ENCODE peak calls at places on chromosomes 1 and 21, in five cellular contexts. P is esophagus squamous epithelium, Z is astrocyte of the spinal cord, I is adrenal gland, Q is cardiac fibroblast. D is an unnamed sample.

GRCh38 chr1:224786533-224787249 is 142.8 kb upstream of the DNAH14 start:
- DNase-seq in P (no peak), Q (peak), Z (peak), I (no peak), D (peak)

GRCh38 chr21:44828362-44829056 is 10.6 kb upstream of the SUMO3 start:
- DNase-seq in P (no peak), I (no peak), Z (no peak), Q (no peak), D (no peak)

GRCh38 chr1:10033359-10033845 is 644 bp downstream of the UBE4B start:
- DNase-seq in P (no peak), I (peak), Q (peak), Z (peak), D (peak)

GRCh38 chr1:1290238-1290731 is 10.0 kb downstream of the SCNN1D start:
- DNase-seq in Q (no peak), I (peak), P (no peak), Z (peak), D (peak)

GRCh38 chr1:225653463-225654276 is 747 bp upstream of the ENAH start:
- DNase-seq in I (peak), P (no peak), Q (peak), Z (peak), D (peak)

GRCh38 chr1:20685099-20685662 is 24.0 kb upstream of the DDOST start:
- DNase-seq in Q (no peak), Z (no peak), P (no peak), I (peak), D (no peak)

GRCh38 chr1:244662604-244663003 is 9.7 kb downstream of the DESI2 start:
- DNase-seq in Z (no peak), P (no peak), Q (no peak), I (no peak), D (no peak)

GRCh38 chr1:223142795-223143759 is at the start of gene TLR5:
- DNase-seq in P (peak), I (peak), Z (peak), Q (peak), D (peak)

GRCh38 chr1:77534456-77534855 is 148.0 kb downstream of the ZZZ3 start:
- DNase-seq in I (no peak), Q (peak), P (no peak), Z (peak), D (peak)

GRCh38 chr1:237938553-237938952 is 47.8 kb upstream of the ZP4 start:
- DNase-seq in I (no peak), Q (no peak), Z (no peak), P (no peak), D (no peak)

GRCh38 chr1:86696522-86696921 is 7.9 kb upstream of the SH3GLB1 start:
- DNase-seq in Z (peak), I (no peak), P (no peak), Q (peak), D (no peak)

GRCh38 chr1:247681288-247681897 is 1.9 kb upstream of the OR13G1 start:
- DNase-seq in Z (peak), Q (peak), P (no peak), I (peak), D (peak)

GRCh38 chr1:24369199-24369598 is 44.4 kb downstream of the STPG1 start:
- DNase-seq in P (no peak), Z (peak), I (no peak), Q (peak), D (peak)

GRCh38 chr1:24705260-24706073 is 39.8 kb upstream of the CLIC4 start:
- DNase-seq in Z (peak), I (peak), P (no peak), Q (peak), D (peak)

GRCh38 chr1:36408479-36408878 is 10.8 kb upstream of the LSM10 start:
- DNase-seq in I (no peak), Z (peak), Q (no peak), P (no peak), D (peak)

DNA sequence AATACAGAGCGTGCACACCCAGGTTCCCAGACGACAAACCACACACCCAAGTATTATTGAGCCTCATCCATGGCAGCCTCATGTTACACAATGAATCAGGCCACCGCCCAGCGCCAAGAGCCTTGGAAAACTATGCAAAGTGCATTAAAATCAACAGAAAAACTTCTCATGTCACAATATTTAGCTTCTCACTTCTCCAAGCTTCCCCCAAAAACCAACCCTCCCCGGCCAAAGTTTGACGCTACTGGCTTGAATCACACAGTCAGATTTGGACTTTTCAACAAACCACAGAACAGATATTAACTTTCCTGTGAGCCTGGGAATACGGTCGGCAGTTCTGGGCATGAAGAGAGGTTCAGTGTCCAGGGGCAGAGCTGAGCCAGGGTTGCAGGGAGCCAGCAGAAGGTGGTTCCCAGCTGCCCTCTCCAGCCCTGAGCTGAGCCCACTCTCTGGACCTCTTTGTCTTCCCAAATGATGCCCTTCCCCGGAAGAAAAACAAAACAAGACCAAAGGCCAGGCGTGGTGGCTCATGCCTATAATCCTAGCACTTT is 71.1 kb downstream of the SETD4 start:
- DNase-seq in Z (peak), Q (no peak), P (no peak), I (no peak), D (peak)
- TF ChIP-seq CTCF in Z (no peak), Q (no peak), P (no peak), I (no peak), D (no peak)

GRCh38 chr21:42234026-42234425 is 15.1 kb downstream of the ABCG1 start:
- DNase-seq in P (no peak), Z (no peak), Q (no peak), I (no peak), D (no peak)
- H3K4me3 ChIP-seq in P (peak), Z (no peak), Q (no peak), I (no peak), D (no peak)

DNA sequence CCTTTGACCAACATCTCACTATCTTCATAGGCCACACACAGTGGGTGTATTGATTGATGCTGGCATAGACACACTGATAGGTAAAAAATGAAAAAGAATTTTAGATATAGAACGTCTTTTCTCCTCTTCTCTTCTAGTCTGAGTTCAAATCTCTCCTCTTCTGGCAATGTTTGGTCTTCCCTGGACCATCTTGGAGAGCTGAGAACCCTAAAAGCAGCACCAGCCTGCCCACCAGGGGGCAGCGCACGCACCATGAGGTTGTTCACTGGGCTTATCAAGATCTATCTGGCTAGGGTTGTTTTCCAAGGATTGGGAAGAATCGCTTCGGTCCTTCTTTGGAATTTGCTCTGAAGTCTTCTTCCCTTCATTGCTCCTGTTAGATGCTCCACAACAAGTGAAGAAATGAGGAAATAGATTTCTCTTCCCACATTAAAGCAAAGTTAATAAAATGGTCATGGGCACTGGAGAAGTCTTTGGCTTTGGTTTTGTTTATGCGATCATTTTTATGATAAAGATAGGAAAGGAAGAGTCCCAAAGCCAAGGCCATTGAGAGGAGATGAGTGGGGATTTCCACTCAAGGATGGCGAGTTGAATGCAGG is 104.0 kb upstream of the OLIG2 start:
- DNase-seq in Z (no peak), P (no peak), Q (peak), I (no peak), D (no peak)
- TF ChIP-seq CTCF in Z (peak), P (no peak), Q (peak), I (no peak), D (peak)

DNA sequence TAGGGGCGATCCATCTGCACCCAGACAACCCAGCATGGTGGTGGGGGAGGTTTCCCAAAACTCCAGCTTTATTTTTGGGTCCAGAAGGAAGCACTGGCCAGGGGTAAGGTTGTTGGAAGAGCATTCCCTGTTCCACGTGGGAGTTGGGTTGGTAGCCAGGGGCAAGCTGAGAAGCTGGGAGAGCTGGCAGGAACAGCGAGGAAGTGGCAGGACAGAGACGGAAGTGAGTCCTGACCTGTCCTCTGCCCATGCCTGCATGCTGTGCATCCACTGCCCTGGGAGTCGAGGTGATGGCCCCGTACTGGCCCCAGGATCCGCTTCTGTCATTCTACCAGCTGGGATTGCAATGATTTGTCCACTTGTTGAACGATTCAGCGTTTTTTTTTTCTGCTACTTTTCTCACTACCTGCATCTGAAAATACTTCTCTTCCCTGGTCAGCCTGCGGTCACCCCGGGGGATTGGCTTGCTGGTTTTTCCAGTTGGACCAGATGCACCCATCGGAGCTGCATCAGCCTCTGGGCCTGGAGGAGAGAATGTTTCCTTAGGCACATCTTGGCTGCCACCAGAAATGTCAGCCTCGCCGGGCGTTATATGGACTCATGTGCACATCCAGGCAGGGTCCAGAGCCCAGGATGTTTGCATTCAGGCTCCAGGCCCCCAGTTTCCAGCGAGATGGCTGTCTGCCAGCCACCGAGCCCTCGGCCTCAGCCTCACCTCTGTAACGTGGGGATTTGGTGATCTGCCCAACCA is 28.3 kb upstream of the TMPRSS2 start:
- DNase-seq in I (no peak), P (no peak), Q (no peak), Z (no peak), D (no peak)
- H3K4me3 ChIP-seq in I (no peak), P (no peak), Q (no peak), Z (no peak), D (no peak)